ENCODE peak calls at places on chromosomes 16 and 17, in five cellular contexts. G, S, W, F and H are unnamed samples. For H3K4me1, the result is how much of the 10 kb centered on the place peaks cover.

GRCh38 chr16:82700541-82701240 is 73.9 kb downstream of the CDH13 start:
- DNase-seq in G (no peak), S (no peak), W (no peak), F (no peak), H (no peak)

GRCh38 chr16:57379579-57379978 is 7.3 kb downstream of the CX3CL1 start:
- DNase-seq in G (no peak), S (no peak), W (peak), F (no peak), H (no peak)

GRCh38 chr17:307741-308507 is 44.7 kb downstream of the RPH3AL start:
- DNase-seq in G (no peak), S (peak), W (no peak), F (no peak), H (peak)

GRCh38 chr17:82750241-82750905 is 1.5 kb upstream of the TBCD start:
- DNase-seq in G (no peak), S (no peak), W (no peak), F (no peak), H (peak)

GRCh38 chr17:74569392-74570003 is 2.2 kb upstream of the CD300H start:
- DNase-seq in G (no peak), S (peak), W (peak), F (no peak), H (peak)

GRCh38 chr17:33267279-33267790 is 25.8 kb downstream of the ASIC2 start:
- DNase-seq in G (no peak), S (no peak), W (peak), F (no peak), H (no peak)

GRCh38 chr17:20206591-20206990 is 197.4 kb downstream of the SPECC1 start:
- DNase-seq in G (no peak), S (no peak), W (no peak), F (no peak), H (no peak)

GRCh38 chr16:85514601-85515318 is 98.4 kb upstream of the GSE1 start:
- DNase-seq in G (peak), S (peak), W (peak), F (no peak), H (peak)

GRCh38 chr17:76542566-76542971 is 2.7 kb downstream of the PRCD start:
- DNase-seq in G (no peak), S (no peak), W (no peak), F (no peak), H (no peak)

GRCh38 chr17:74547736-74548135 is 1.8 kb upstream of the CD300C start:
- DNase-seq in G (no peak), S (no peak), W (no peak), F (peak), H (no peak)

GRCh38 chr16:5634781-5635180 is 537.2 kb upstream of the EEF2KMT start:
- DNase-seq in G (no peak), S (no peak), W (no peak), F (no peak), H (no peak)

GRCh38 chr16:86664518-86665318 is 86.4 kb downstream of the FOXL1 start:
- DNase-seq in G (no peak), S (peak), W (peak), F (peak), H (peak)

GRCh38 chr17:81528651-81529436 is 667 bp downstream of the FSCN2 start:
- DNase-seq in G (no peak), S (no peak), W (no peak), F (no peak), H (no peak)

GRCh38 chr16:48082516-48082915 is 73.3 kb downstream of the ABCC12 start:
- DNase-seq in G (no peak), S (no peak), W (no peak), F (no peak), H (no peak)

GRCh38 chr17:42975265-42975664 is 4.6 kb downstream of the PTGES3L start:
- DNase-seq in G (no peak), S (no peak), W (no peak), F (no peak), H (no peak)

GRCh38 chr16:31134625-31135534 is 647 bp downstream of the PRSS8 start:
- DNase-seq in G (no peak), S (no peak), W (peak), F (peak), H (no peak)
- H3K4me1 ChIP-seq in G (under half), S (under half), W (half or more), F (under half), H (under half)

GRCh38 chr17:6011241-6011640 is 58.9 kb upstream of the WSCD1 start:
- DNase-seq in G (no peak), S (no peak), W (no peak), F (no peak), H (no peak)
- H3K4me3 ChIP-seq in G (no peak), S (no peak), W (no peak), F (no peak), H (no peak)

GRCh38 chr16:50666658-50667496 is 14.2 kb downstream of the SNX20 start:
- DNase-seq in G (no peak), S (no peak), W (no peak), F (no peak), H (no peak)
- H3K27ac ChIP-seq in G (no peak), S (peak), W (no peak), F (no peak), H (no peak)

GRCh38 chr17:72510454-72511016 is 389.7 kb downstream of the SOX9 start:
- DNase-seq in G (no peak), S (no peak), W (no peak), F (no peak), H (no peak)
- H3K4me1 ChIP-seq in G (under half), S (under half), W (under half), F (under half), H (under half)